ENCODE peak calls at places on chromosome 3, in seven cellular contexts. D, V, K, T, J, I and W are unnamed samples.

GRCh38 chr3:172367205-172368105 is 80.8 kb downstream of the GHSR start:
- DNase-seq in J (peak; percentile 54), V (no peak), I (no peak), D (no peak), T (no peak), K (no peak), W (no peak)

GRCh38 chr3:128079823-128080222 is 27.6 kb downstream of the SEC61A1 start:
- DNase-seq in D (no peak), K (no peak), J (no peak), I (no peak), V (no peak), T (no peak), W (no peak)

GRCh38 chr3:64916937-64917336 is 229.1 kb upstream of the ADAMTS9 start:
- DNase-seq in V (no peak), K (no peak), T (no peak), I (no peak), J (no peak), D (no peak), W (no peak)

GRCh38 chr3:15315003-15315402 is 17.4 kb downstream of the SH3BP5 start:
- DNase-seq in T (no peak), I (no peak), K (peak; percentile 87), J (no peak), D (no peak), V (no peak), W (no peak)

GRCh38 chr3:160265088-160265487 is 39.9 kb downstream of the C3orf80 start:
- DNase-seq in V (no peak), K (no peak), T (no peak), D (no peak), I (no peak), J (no peak), W (no peak)

GRCh38 chr3:111681705-111682426 is 86.7 kb upstream of the ZBED2 start:
- DNase-seq in J (no peak), V (no peak), I (no peak), D (no peak), T (no peak), K (no peak), W (no peak)

GRCh38 chr3:52086939-52087675 is 30.7 kb upstream of the DUSP7 start:
- DNase-seq in T (no peak), J (no peak), D (no peak), I (no peak), K (no peak), V (no peak), W (no peak)

GRCh38 chr3:187739561-187740445 is 5.5 kb downstream of the BCL6 start:
- DNase-seq in V (peak; percentile 82), K (peak; percentile 97), J (peak; percentile 95), T (peak; percentile 82), I (peak; percentile 63), D (peak; percentile 76), W (peak; percentile 85)

GRCh38 chr3:122936986-122937385 is 90.6 kb downstream of the SEMA5B start:
- DNase-seq in V (no peak), J (no peak), T (no peak), I (no peak), D (peak; percentile 76), K (no peak), W (no peak)

GRCh38 chr3:5058463-5058862 is 63.6 kb upstream of the ARL8B start:
- DNase-seq in V (no peak), K (no peak), D (no peak), T (no peak), J (peak; percentile 23), I (no peak), W (no peak)

GRCh38 chr3:31105438-31106077 is 211.1 kb upstream of the GADL1 start:
- DNase-seq in K (no peak), T (no peak), V (no peak), I (no peak), D (no peak), J (peak; percentile 93), W (no peak)

GRCh38 chr3:123244128-123244527 is 42.4 kb downstream of the SEC22A start:
- DNase-seq in I (no peak), V (no peak), T (no peak), J (no peak), K (no peak), D (peak; percentile 13), W (no peak)

GRCh38 chr3:183265713-183266417 is 12.8 kb downstream of the B3GNT5 start:
- DNase-seq in J (peak; percentile 79), T (no peak), D (no peak), I (no peak), V (peak; percentile 83), K (no peak), W (no peak)

GRCh38 chr3:190456779-190457178 is 7.1 kb upstream of the TMEM207 start:
- DNase-seq in D (no peak), V (no peak), K (no peak), I (no peak), T (no peak), J (no peak), W (no peak)

GRCh38 chr3:161682715-161683114 is 186.1 kb downstream of the OTOL1 start:
- DNase-seq in V (no peak), T (no peak), I (no peak), J (no peak), D (no peak), K (no peak), W (no peak)

GRCh38 chr3:172808969-172809546 is 58.5 kb downstream of the ECT2 start:
- DNase-seq in K (no peak), D (no peak), I (no peak), V (no peak), J (peak; percentile 84), T (no peak), W (no peak)

GRCh38 chr3:10977864-10978510 is 14.6 kb upstream of the SLC6A1 start:
- DNase-seq in D (no peak), J (no peak), I (no peak), T (no peak), K (no peak), V (no peak), W (no peak)

GRCh38 chr3:13040381-13041074 is 32.7 kb downstream of the IQSEC1 start:
- DNase-seq in I (no peak), T (peak; percentile 92), K (no peak), D (peak; percentile 27), J (no peak), V (no peak), W (no peak)

GRCh38 chr3:29240887-29241286 is 40.0 kb upstream of the RBMS3 start:
- DNase-seq in V (no peak), K (no peak), T (no peak), J (no peak), I (no peak), D (no peak), W (no peak)

GRCh38 chr3:29241855-29242254 is 39.0 kb upstream of the RBMS3 start:
- DNase-seq in T (no peak), J (no peak), V (no peak), D (no peak), I (no peak), K (no peak), W (no peak)

GRCh38 chr3:29240248-29240647 is 40.6 kb upstream of the RBMS3 start:
- DNase-seq in J (peak; percentile 37), K (no peak), T (no peak), V (no peak), D (no peak), I (no peak), W (no peak)

GRCh38 chr3:29236441-29236840 is 44.4 kb upstream of the RBMS3 start:
- DNase-seq in K (no peak), D (no peak), T (no peak), V (no peak), I (no peak), J (no peak), W (no peak)

GRCh38 chr3:29239377-29239776 is 41.5 kb upstream of the RBMS3 start:
- DNase-seq in T (no peak), J (no peak), I (no peak), V (no peak), K (no peak), D (no peak), W (no peak)
- TF ChIP-seq CTCF in T (no peak), J (no peak), I (no peak), V (no peak), K (no peak), D (no peak), W (no peak)

GRCh38 chr3:114447545-114447944 is 153.7 kb downstream of the TIGIT start:
- DNase-seq in I (no peak), T (no peak), V (no peak), K (no peak), D (no peak), J (peak; percentile 11), W (no peak)
- TF ChIP-seq CTCF in I (no peak), T (peak; percentile 6), V (no peak), K (no peak), D (no peak), J (no peak), W (no peak)

GRCh38 chr3:107548601-107549000 is 25.8 kb downstream of the BBX start:
- DNase-seq in J (no peak), V (no peak), I (no peak), T (no peak), K (no peak), D (no peak), W (no peak)

GRCh38 chr3:107540857-107541256 is 18.1 kb downstream of the BBX start:
- DNase-seq in J (no peak), K (no peak), D (no peak), I (no peak), V (no peak), T (no peak), W (no peak)

GRCh38 chr3:107545680-107546120 is 22.9 kb downstream of the BBX start:
- DNase-seq in D (no peak), V (no peak), T (no peak), K (no peak), I (no peak), J (no peak), W (no peak)

GRCh38 chr3:107542665-107543064 is 19.9 kb downstream of the BBX start:
- DNase-seq in D (no peak), K (no peak), I (no peak), T (no peak), V (no peak), J (no peak), W (no peak)

DNA sequence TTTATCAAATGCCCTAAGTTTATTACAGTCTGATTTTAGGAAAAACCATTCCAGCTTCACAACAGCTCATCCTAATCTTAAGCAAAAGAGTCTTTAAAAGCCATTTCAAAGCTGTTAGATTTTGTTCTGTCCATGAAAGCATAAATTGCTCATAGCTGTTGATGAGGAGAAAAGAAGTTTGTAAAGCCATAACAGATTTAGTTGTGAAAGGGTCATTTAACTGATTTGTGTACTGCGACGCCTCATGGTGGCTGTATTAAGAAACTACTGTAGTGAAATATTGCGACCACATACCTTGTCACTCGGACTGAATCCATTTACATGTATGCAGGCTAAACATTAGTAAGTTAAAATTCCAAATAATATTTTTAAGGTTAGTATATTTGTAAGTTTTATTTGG is 20.9 kb downstream of the BBX start:
- DNase-seq in I (no peak), J (peak; percentile 20), K (no peak), V (no peak), T (no peak), D (no peak), W (no peak)
- TF ChIP-seq CTCF in I (no peak), J (no peak), K (no peak), V (no peak), T (peak; percentile 10), D (peak; percentile 46), W (no peak)

DNA sequence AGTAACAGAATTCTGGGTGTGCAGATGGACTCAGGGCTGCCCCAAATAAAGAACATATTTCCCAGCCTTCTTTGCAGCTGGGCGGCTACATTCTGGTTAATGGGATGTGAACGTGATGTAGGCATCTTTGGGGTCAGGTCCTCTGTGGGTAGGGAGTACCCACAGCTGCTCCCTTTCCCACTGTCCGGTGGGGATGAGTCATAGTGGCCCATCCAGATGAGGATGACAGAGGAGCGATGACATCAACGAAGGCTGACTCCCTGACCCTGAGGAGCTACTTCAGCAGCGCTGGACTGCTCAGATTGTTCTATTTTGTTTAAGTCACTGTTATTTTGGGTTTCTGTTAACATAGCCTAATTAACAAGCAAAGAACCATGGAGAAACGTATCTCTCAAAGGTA is 38.0 kb downstream of the SRPRB start:
- DNase-seq in V (no peak), I (no peak), J (peak; percentile 95), D (no peak), T (no peak), K (no peak), W (no peak)
- TF ChIP-seq CTCF in V (no peak), I (no peak), J (no peak), D (no peak), T (no peak), K (no peak), W (no peak)